ENCODE peak calls at places on chromosomes 4 and X, in seven cellular contexts. E is PC-3, A is sigmoid colon, N is stomach, O is GM12878, S is right lobe of liver, Z is IMR-90. K is an unnamed sample. For H3K4me1, the result is how much of the 10 kb centered on the place peaks cover.

GRCh38 chr4:156778606-156779005 is 193.0 kb downstream of the PDGFC start:
- DNase-seq in A (no peak), Z (peak), N (no peak), E (peak), S (no peak), O (no peak), K (no peak)

GRCh38 chr4:147309434-147309833 is 171.5 kb upstream of the EDNRA start:
- DNase-seq in E (no peak), Z (peak), A (no peak), O (no peak), N (no peak), S (no peak), K (no peak)

GRCh38 chr4:77044458-77045124 is 31.2 kb downstream of the CCNI start:
- DNase-seq in E (peak), S (no peak), O (peak), A (no peak), N (no peak), Z (peak), K (no peak)

GRCh38 chr4:188030401-188030800 is 34.8 kb downstream of the ZFP42 start:
- DNase-seq in N (no peak), Z (no peak), S (no peak), E (no peak), O (no peak), A (no peak), K (no peak)

GRCh38 chrX:96707829-96708228 is 23.2 kb downstream of the DIAPH2 start:
- DNase-seq in O (no peak), S (no peak), E (no peak), N (no peak), A (no peak), Z (no peak), K (no peak)

GRCh38 chr4:76597423-76597979 is 162.5 kb downstream of the SHROOM3 start:
- DNase-seq in Z (no peak), N (no peak), A (no peak), O (no peak), E (no peak), S (no peak), K (no peak)

GRCh38 chrX:93319604-93320003 is 353.8 kb downstream of the NAP1L3 start:
- DNase-seq in N (no peak), Z (no peak), E (no peak), A (no peak), S (no peak), O (no peak), K (peak)

GRCh38 chr4:67288964-67289363 is 256.3 kb downstream of the CENPC start:
- DNase-seq in E (peak), Z (no peak), S (no peak), O (no peak), A (no peak), N (no peak), K (no peak)

GRCh38 chr4:2413821-2414610 is 4.4 kb downstream of the ZFYVE28 start:
- DNase-seq in Z (no peak), S (no peak), E (peak), N (peak), O (no peak), A (no peak), K (no peak)

GRCh38 chr4:36187723-36188333 is 56.5 kb downstream of the ARAP2 start:
- DNase-seq in O (no peak), Z (peak), A (no peak), S (no peak), N (no peak), E (peak), K (no peak)

GRCh38 chr4:73019462-73020047 is 50.0 kb downstream of the COX18 start:
- DNase-seq in N (no peak), O (no peak), E (peak), S (no peak), Z (peak), A (no peak), K (no peak)

GRCh38 chrX:45628041-45628440 is 427.4 kb upstream of the DIPK2B start:
- DNase-seq in S (no peak), Z (peak), A (no peak), E (peak), O (no peak), N (no peak), K (no peak)

GRCh38 chr4:26736621-26737020 is 124.0 kb upstream of the STIM2 start:
- DNase-seq in N (no peak), Z (peak), E (no peak), A (no peak), O (no peak), S (no peak), K (no peak)

GRCh38 chr4:6546681-6547447 is 28.1 kb upstream of the MAN2B2 start:
- DNase-seq in N (peak), A (no peak), Z (peak), E (peak), O (no peak), S (no peak), K (no peak)

GRCh38 chr4:138540056-138540800 is 298.1 kb upstream of the SLC7A11 start:
- DNase-seq in N (no peak), A (no peak), O (no peak), Z (peak), E (peak), S (no peak), K (no peak)

GRCh38 chrX:30887721-30888120 is 1.3 kb downstream of the TAB3 start:
- DNase-seq in N (no peak), O (no peak), A (no peak), E (no peak), S (no peak), Z (no peak), K (no peak)

GRCh38 chr4:160136021-160136420 is 1033.1 kb downstream of the RAPGEF2 start:
- DNase-seq in O (no peak), Z (no peak), N (no peak), A (no peak), E (peak), S (no peak), K (no peak)

GRCh38 chr4:29326816-29327215 is 1393.4 kb upstream of the PCDH7 start:
- DNase-seq in S (no peak), A (no peak), N (no peak), E (peak), O (no peak), Z (peak), K (no peak)

GRCh38 chrX:116436358-116436816 is at the start of gene SLC6A14:
- DNase-seq in O (no peak), S (no peak), A (no peak), N (peak), E (peak), Z (no peak), K (no peak)

GRCh38 chr4:13615162-13615561 is 12.4 kb downstream of the BOD1L1 start:
- DNase-seq in S (no peak), O (no peak), A (no peak), E (no peak), Z (no peak), N (no peak), K (no peak)

GRCh38 chrX:34365482-34365881 is 233.4 kb upstream of the FAM47A start:
- DNase-seq in S (no peak), E (peak), Z (peak), O (no peak), A (no peak), N (no peak), K (no peak)

GRCh38 chr4:73248416-73248815 is 10.2 kb downstream of the ANKRD17 start:
- DNase-seq in E (no peak), S (no peak), O (no peak), A (no peak), Z (no peak), N (no peak), K (no peak)

GRCh38 chr4:69881173-69881773 is 21.3 kb upstream of the SULT1E1 start:
- DNase-seq in Z (peak), E (peak), S (peak), A (no peak), O (no peak), N (peak), K (no peak)

GRCh38 chrX:70030242-70030823 is 19.4 kb downstream of the AWAT2 start:
- DNase-seq in S (no peak), Z (peak), O (no peak), N (peak), A (no peak), E (peak), K (peak)

GRCh38 chr4:30832652-30833051 is 112.5 kb downstream of the PCDH7 start:
- DNase-seq in E (no peak), A (no peak), S (no peak), N (no peak), O (no peak), Z (no peak), K (no peak)

GRCh38 chr4:147578611-147579010 is 38.6 kb upstream of the TMEM184C start:
- DNase-seq in N (no peak), S (no peak), A (no peak), E (no peak), O (no peak), Z (no peak), K (no peak)

GRCh38 chr4:119025916-119026661 is 109.5 kb upstream of the MYOZ2 start:
- DNase-seq in Z (peak), N (no peak), E (peak), S (no peak), O (no peak), A (peak), K (no peak)

GRCh38 chrX:112163916-112164315 is 81.3 kb upstream of the TRPC5 start:
- DNase-seq in S (no peak), E (no peak), A (no peak), N (no peak), Z (peak), O (no peak), K (no peak)

GRCh38 chr4:143531368-143531767 is 17.9 kb downstream of the SMARCA5 start:
- DNase-seq in E (peak), S (no peak), A (no peak), Z (peak), O (no peak), N (no peak), K (no peak)

GRCh38 chrX:69538321-69538876 is 34.3 kb downstream of the NALF2 start:
- DNase-seq in Z (peak), N (peak), A (peak), E (peak), O (no peak), S (peak), K (peak)

GRCh38 chr4:104421576-104421975 is 73.1 kb downstream of the CXXC4 start:
- DNase-seq in E (no peak), O (no peak), N (no peak), Z (no peak), S (no peak), A (no peak), K (no peak)

GRCh38 chr4:117085185-117085701 is at the start of gene TRAM1L1:
- DNase-seq in Z (peak), N (peak), A (peak), E (peak), O (no peak), S (peak), K (peak)

GRCh38 chr4:2363056-2363719 is 55.3 kb downstream of the ZFYVE28 start:
- DNase-seq in O (no peak), S (peak), Z (no peak), A (peak), N (peak), E (no peak), K (no peak)

GRCh38 chr4:110963621-110964020 is 340.7 kb upstream of the PITX2 start:
- DNase-seq in E (no peak), N (no peak), A (no peak), S (no peak), O (no peak), Z (no peak), K (no peak)

GRCh38 chr4:134906404-134907023 is 704.9 kb upstream of the PABPC4L start:
- DNase-seq in O (no peak), N (no peak), S (no peak), E (peak), Z (no peak), A (no peak), K (no peak)

GRCh38 chr4:155675709-155676429 is 9.2 kb downstream of the GUCY1A1 start:
- DNase-seq in A (no peak), Z (no peak), E (peak), O (no peak), S (no peak), N (no peak), K (no peak)

GRCh38 chr4:88275949-88276515 is 8.3 kb downstream of the PPM1K start:
- DNase-seq in A (no peak), S (no peak), E (peak), Z (no peak), O (no peak), N (no peak), K (no peak)

GRCh38 chr4:169045862-169046584 is 36.0 kb upstream of the CBR4 start:
- DNase-seq in Z (no peak), A (no peak), O (no peak), E (no peak), N (no peak), S (no peak), K (no peak)

GRCh38 chr4:99885063-99885664 is 9.1 kb downstream of the LAMTOR3 start:
- DNase-seq in S (no peak), N (no peak), Z (peak), A (no peak), O (no peak), E (peak), K (no peak)

GRCh38 chr4:8568068-8568668 is 12.0 kb upstream of the GPR78 start:
- DNase-seq in E (no peak), Z (peak), S (no peak), O (no peak), N (no peak), A (no peak), K (no peak)
- H3K4me1 ChIP-seq in E (under half), Z (under half), S (under half), O (under half), N (under half), A (under half), K (under half)

GRCh38 chrX:9130031-9130430 is 96.1 kb upstream of the FAM9B start:
- DNase-seq in E (no peak), O (no peak), S (no peak), A (no peak), N (no peak), Z (no peak), K (no peak)
- H3K27ac ChIP-seq in E (no peak), O (no peak), S (no peak), A (no peak), N (no peak), Z (no peak), K (no peak)

GRCh38 chrX:119635179-119635578 is 29.0 kb upstream of the NKRF start:
- DNase-seq in Z (no peak), E (no peak), S (no peak), A (no peak), N (no peak), O (no peak), K (no peak)
- H3K4me1 ChIP-seq in Z (under half), E (under half), S (under half), A (under half), N (under half), O (under half), K (under half)

DNA sequence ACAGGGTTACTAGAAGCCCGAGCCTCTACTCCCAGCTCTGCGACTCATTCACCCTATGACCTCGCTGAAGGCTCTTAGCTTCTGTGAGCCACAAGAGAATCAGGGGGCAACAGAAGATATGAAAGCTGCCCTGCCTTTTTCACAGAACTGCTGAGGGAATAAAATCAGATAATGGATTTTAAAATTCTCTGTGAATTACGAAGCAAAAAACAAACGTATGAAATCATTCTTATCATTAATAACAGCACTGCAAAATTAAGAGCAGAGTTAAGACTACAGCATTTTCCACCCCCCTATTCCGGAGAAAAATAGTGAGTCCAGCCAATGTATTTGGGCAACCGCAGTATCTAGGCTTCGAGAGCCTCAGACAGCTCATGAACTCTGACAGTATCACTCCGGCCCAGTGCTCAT is 33.5 kb downstream of the AFAP1 start:
- DNase-seq in A (no peak), O (no peak), E (no peak), N (no peak), Z (peak), S (no peak), K (no peak)
- H3K27ac ChIP-seq in A (peak), O (no peak), E (no peak), N (peak), Z (peak), S (no peak), K (peak)

GRCh38 chr4:41141910-41142309 is 72.4 kb downstream of the APBB2 start:
- DNase-seq in N (no peak), E (peak), O (no peak), A (no peak), Z (peak), S (no peak), K (no peak)

GRCh38 chr4:41143721-41144379 is 70.5 kb downstream of the APBB2 start:
- DNase-seq in O (no peak), Z (no peak), A (no peak), E (peak), N (no peak), S (no peak), K (no peak)

GRCh38 chr4:41140410-41140809 is 73.9 kb downstream of the APBB2 start:
- DNase-seq in E (no peak), N (no peak), S (no peak), A (no peak), Z (no peak), O (no peak), K (no peak)

GRCh38 chr4:41142946-41143720 is 71.2 kb downstream of the APBB2 start:
- DNase-seq in S (no peak), O (no peak), A (peak), Z (peak), N (peak), E (peak), K (peak)

DNA sequence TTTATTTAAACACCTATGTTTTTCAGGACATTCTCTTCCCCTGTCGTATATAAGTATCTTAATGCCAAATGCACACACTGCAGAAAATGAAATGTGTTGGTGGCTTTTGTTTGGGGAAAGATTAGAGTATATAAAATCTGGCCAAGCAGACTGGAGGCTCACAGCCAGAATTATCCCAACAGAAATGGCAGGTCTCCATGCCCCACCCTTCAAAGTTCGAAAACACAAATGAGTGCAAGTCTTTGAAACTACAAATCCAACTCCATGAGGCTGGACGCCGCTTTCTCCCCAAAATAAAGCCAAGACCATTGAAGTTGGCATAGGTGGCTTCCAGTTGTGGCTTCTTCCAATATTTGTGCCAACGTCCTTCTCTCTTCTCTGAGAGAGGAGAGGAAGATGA is 72.0 kb downstream of the APBB2 start:
- DNase-seq in N (peak), A (no peak), O (no peak), Z (no peak), S (no peak), E (no peak), K (peak)
- H3K4me1 ChIP-seq in N (half or more), A (half or more), O (under half), Z (under half), S (half or more), E (under half), K (under half)